ENCODE peak calls at places on chromosomes 4 and X, in five cellular contexts. One of them, this sample, is unnamed.

GRCh38 chr4:94889961-94890360 is 132.2 kb downstream of the BMPR1B start:
- DNase-seq in stimulated activated CD4-positive, alpha-beta T cell treated with anti-CD3 and anti-CD28 coated beads, Interleukin-2, amount 100 ng/mL, for 4 hours: no peak
- DNase-seq in hepatocyte: peak; percentile 6
- DNase-seq in osteocyte: no peak
- DNase-seq in lower lobe of right lung: no peak
- DNase-seq in this sample: no peak

GRCh38 chr4:153785830-153786721 is 2.8 kb downstream of the SFRP2 start:
- DNase-seq in hepatocyte: no peak
- DNase-seq in lower lobe of right lung: no peak
- DNase-seq in stimulated activated CD4-positive, alpha-beta T cell treated with anti-CD3 and anti-CD28 coated beads, Interleukin-2, amount 100 ng/mL, for 4 hours: no peak
- DNase-seq in osteocyte: no peak
- DNase-seq in this sample: no peak

GRCh38 chr4:54784188-54784671 is 126.5 kb downstream of the KIT start:
- DNase-seq in osteocyte: no peak
- DNase-seq in hepatocyte: peak; percentile 13
- DNase-seq in stimulated activated CD4-positive, alpha-beta T cell treated with anti-CD3 and anti-CD28 coated beads, Interleukin-2, amount 100 ng/mL, for 4 hours: no peak
- DNase-seq in lower lobe of right lung: peak; percentile 67
- DNase-seq in this sample: peak; percentile 87

GRCh38 chr4:151830168-151830567 is 69.4 kb upstream of the GATB start:
- DNase-seq in lower lobe of right lung: no peak
- DNase-seq in hepatocyte: no peak
- DNase-seq in stimulated activated CD4-positive, alpha-beta T cell treated with anti-CD3 and anti-CD28 coated beads, Interleukin-2, amount 100 ng/mL, for 4 hours: no peak
- DNase-seq in osteocyte: no peak
- DNase-seq in this sample: no peak

GRCh38 chr4:13777341-13777740 is 149.8 kb upstream of the BOD1L1 start:
- DNase-seq in osteocyte: no peak
- DNase-seq in lower lobe of right lung: no peak
- DNase-seq in hepatocyte: no peak
- DNase-seq in stimulated activated CD4-positive, alpha-beta T cell treated with anti-CD3 and anti-CD28 coated beads, Interleukin-2, amount 100 ng/mL, for 4 hours: no peak
- DNase-seq in this sample: no peak

GRCh38 chrX:31251336-31251735 is 179.5 kb upstream of the FTHL17 start:
- DNase-seq in lower lobe of right lung: no peak
- DNase-seq in stimulated activated CD4-positive, alpha-beta T cell treated with anti-CD3 and anti-CD28 coated beads, Interleukin-2, amount 100 ng/mL, for 4 hours: no peak
- DNase-seq in osteocyte: no peak
- DNase-seq in hepatocyte: no peak
- DNase-seq in this sample: no peak

GRCh38 chr4:126790633-126791032 is 842.1 kb upstream of the INTU start:
- DNase-seq in lower lobe of right lung: no peak
- DNase-seq in hepatocyte: no peak
- DNase-seq in stimulated activated CD4-positive, alpha-beta T cell treated with anti-CD3 and anti-CD28 coated beads, Interleukin-2, amount 100 ng/mL, for 4 hours: no peak
- DNase-seq in osteocyte: no peak
- DNase-seq in this sample: no peak

GRCh38 chr4:109022941-109023340 is 260.1 kb upstream of the ETNPPL start:
- DNase-seq in lower lobe of right lung: no peak
- DNase-seq in hepatocyte: no peak
- DNase-seq in stimulated activated CD4-positive, alpha-beta T cell treated with anti-CD3 and anti-CD28 coated beads, Interleukin-2, amount 100 ng/mL, for 4 hours: no peak
- DNase-seq in osteocyte: no peak
- DNase-seq in this sample: no peak

GRCh38 chr4:7313361-7313811 is 121.0 kb downstream of the SORCS2 start:
- DNase-seq in stimulated activated CD4-positive, alpha-beta T cell treated with anti-CD3 and anti-CD28 coated beads, Interleukin-2, amount 100 ng/mL, for 4 hours: no peak
- DNase-seq in lower lobe of right lung: no peak
- DNase-seq in osteocyte: no peak
- DNase-seq in hepatocyte: no peak
- DNase-seq in this sample: no peak

GRCh38 chr4:24763631-24764302 is 31.6 kb upstream of the SOD3 start:
- DNase-seq in stimulated activated CD4-positive, alpha-beta T cell treated with anti-CD3 and anti-CD28 coated beads, Interleukin-2, amount 100 ng/mL, for 4 hours: no peak
- DNase-seq in osteocyte: peak; percentile 30
- DNase-seq in lower lobe of right lung: no peak
- DNase-seq in hepatocyte: peak; percentile 16
- DNase-seq in this sample: no peak

GRCh38 chr4:23947826-23948225 is 58.0 kb upstream of the PPARGC1A start:
- DNase-seq in lower lobe of right lung: no peak
- DNase-seq in stimulated activated CD4-positive, alpha-beta T cell treated with anti-CD3 and anti-CD28 coated beads, Interleukin-2, amount 100 ng/mL, for 4 hours: no peak
- DNase-seq in osteocyte: no peak
- DNase-seq in hepatocyte: no peak
- DNase-seq in this sample: no peak

GRCh38 chr4:78951862-78952472 is 12.7 kb upstream of the PAQR3 start:
- DNase-seq in stimulated activated CD4-positive, alpha-beta T cell treated with anti-CD3 and anti-CD28 coated beads, Interleukin-2, amount 100 ng/mL, for 4 hours: no peak
- DNase-seq in osteocyte: no peak
- DNase-seq in lower lobe of right lung: no peak
- DNase-seq in hepatocyte: peak; percentile 64
- DNase-seq in this sample: no peak

GRCh38 chrX:100625985-100626491 is 10.6 kb downstream of the TSPAN6 start:
- DNase-seq in osteocyte: no peak
- DNase-seq in hepatocyte: no peak
- DNase-seq in lower lobe of right lung: no peak
- DNase-seq in stimulated activated CD4-positive, alpha-beta T cell treated with anti-CD3 and anti-CD28 coated beads, Interleukin-2, amount 100 ng/mL, for 4 hours: no peak
- DNase-seq in this sample: no peak

GRCh38 chrX:97332963-97333362 is 449.3 kb downstream of the RPA4 start:
- DNase-seq in lower lobe of right lung: no peak
- DNase-seq in osteocyte: no peak
- DNase-seq in stimulated activated CD4-positive, alpha-beta T cell treated with anti-CD3 and anti-CD28 coated beads, Interleukin-2, amount 100 ng/mL, for 4 hours: no peak
- DNase-seq in hepatocyte: no peak
- DNase-seq in this sample: no peak